ENCODE peak calls at places on chromosomes 11 and 22, in nine cellular contexts. C is EL; E is mammary epithelial cell; U is neural crest cell; A is ureter; P is WTC11; T is stimulated activated CD4-positive, alpha-beta T cell treated with anti-CD3 and anti-CD28 coated beads, Interleukin-12 subunit alpha, Interleukin-12 subunit beta, amount 100 ng/mL, for 48 hours; Y is activated CD4-positive, CD25-positive, alpha-beta regulatory T cell; S is A549. O is an unnamed sample.

GRCh38 chr11:70168405-70168754 is 34.7 kb upstream of the FADD start:
- DNase-seq in C (no peak), E (no peak), U (no peak), A (no peak), P (no peak), T (no peak), Y (no peak), S (no peak), O (no peak)

GRCh38 chr22:45376703-45377102 is 36.7 kb downstream of the SMC1B start:
- DNase-seq in C (no peak), E (no peak), U (no peak), A (no peak), P (no peak), T (no peak), Y (no peak), S (no peak), O (no peak)

GRCh38 chr11:130908061-130908460 is 8.2 kb downstream of the SNX19 start:
- DNase-seq in C (no peak), E (no peak), U (no peak), A (no peak), P (no peak), T (no peak), Y (no peak), S (no peak), O (no peak)

GRCh38 chr11:1412377-1413095 is 22.8 kb downstream of the BRSK2 start:
- DNase-seq in C (no peak), E (no peak), U (no peak), A (no peak), P (no peak), T (no peak), Y (no peak), S (no peak), O (no peak)

GRCh38 chr11:93642416-93642815 is 19.1 kb upstream of the CEP295 start:
- DNase-seq in C (no peak), E (no peak), U (no peak), A (no peak), P (no peak), T (no peak), Y (no peak), S (no peak), O (no peak)

GRCh38 chr11:62245271-62245753 is 3.3 kb downstream of the SCGB1D2 start:
- DNase-seq in C (peak; percentile 23), E (peak; percentile 26), U (peak; percentile 11), A (no peak), P (peak; percentile 73), T (no peak), Y (no peak), S (peak; percentile 29), O (no peak)

GRCh38 chr22:43848366-43849171 is 13.7 kb downstream of the SULT4A1 start:
- DNase-seq in C (no peak), E (no peak), U (no peak), A (no peak), P (peak; percentile 42), T (no peak), Y (no peak), S (peak; percentile 16), O (no peak)

GRCh38 chr11:12917830-12918229 is 91.3 kb upstream of the RASSF10 start:
- DNase-seq in C (no peak), E (no peak), U (no peak), A (no peak), P (no peak), T (no peak), Y (no peak), S (no peak), O (no peak)

GRCh38 chr11:82176365-82176764 is 557.3 kb downstream of the FAM181B start:
- DNase-seq in C (no peak), E (no peak), U (no peak), A (no peak), P (no peak), T (no peak), Y (no peak), S (no peak), O (no peak)

GRCh38 chr11:78331711-78332110 is 85.9 kb downstream of the GAB2 start:
- DNase-seq in C (no peak), E (no peak), U (peak; percentile 37), A (no peak), P (no peak), T (no peak), Y (no peak), S (no peak), O (no peak)

GRCh38 chr22:22422629-22423112 is 85.9 kb downstream of the ZNF280B start:
- DNase-seq in C (peak; percentile 54), E (peak; percentile 18), U (peak; percentile 78), A (peak; percentile 65), P (peak; percentile 82), T (peak; percentile 61), Y (peak; percentile 36), S (peak; percentile 63), O (peak; percentile 59)

GRCh38 chr22:23231471-23232093 is 51.3 kb downstream of the BCR start:
- DNase-seq in C (peak; percentile 17), E (no peak), U (no peak), A (no peak), P (no peak), T (no peak), Y (no peak), S (no peak), O (no peak)

GRCh38 chr11:105078283-105078682 is 33.1 kb upstream of the CARD16 start:
- DNase-seq in C (no peak), E (peak; percentile 17), U (no peak), A (no peak), P (no peak), T (no peak), Y (no peak), S (no peak), O (no peak)

GRCh38 chr22:31829505-31829904 is 75.7 kb downstream of the DEPDC5 start:
- DNase-seq in C (peak; percentile 96), E (peak; percentile 98), U (no peak), A (no peak), P (no peak), T (peak; percentile 33), Y (no peak), S (peak; percentile 81), O (no peak)

GRCh38 chr11:17636721-17637120 is 82.7 kb upstream of the MYOD1 start:
- DNase-seq in C (no peak), E (no peak), U (no peak), A (no peak), P (no peak), T (no peak), Y (no peak), S (no peak), O (no peak)

O was measured in cerebellar cortex.